ENCODE peak calls at places on chromosome 6, in four cellular contexts. G is stomach; F is LoVo; Z is stimulated activated naive CD8-positive, alpha-beta T cell treated with anti-CD3 and anti-CD28 coated beads, Interleukin-15, amount 100 ng/mL, for 72 hours. K is an unnamed sample.
A peak's percentile ranks its signal among the peaks of the same experiment; 100 is the strongest.

GRCh38 chr6:156952401-156952800 is 175.2 kb downstream of the ARID1B start:
- DNase-seq in Z (no peak), F (no peak), G (no peak), K (no peak)

GRCh38 chr6:128417698-128418097 is 102.7 kb downstream of the PTPRK start:
- DNase-seq in F (no peak), Z (no peak), G (no peak), K (no peak)

GRCh38 chr6:52994789-52995078 is 350 bp downstream of the GSTA4 start:
- DNase-seq in Z (no peak), G (peak; percentile 33), F (peak; percentile 19), K (peak; percentile 48)

GRCh38 chr6:19851273-19852089 is 14.3 kb downstream of the ID4 start:
- DNase-seq in Z (no peak), F (peak; percentile 57), G (no peak), K (peak; percentile 75)

GRCh38 chr6:54299542-54300269 is 8.5 kb upstream of the TINAG start:
- DNase-seq in F (no peak), Z (no peak), G (no peak), K (no peak)

GRCh38 chr6:158481612-158482473 is 78.0 kb upstream of the TMEM181 start:
- DNase-seq in G (no peak), F (no peak), Z (no peak), K (no peak)

GRCh38 chr6:31063906-31064435 is 48.4 kb downstream of the C6orf15 start:
- DNase-seq in F (no peak), G (no peak), Z (no peak), K (no peak)

GRCh38 chr6:15303920-15304291 is 58.0 kb downstream of the JARID2 start:
- DNase-seq in Z (no peak), G (no peak), F (no peak), K (no peak)

GRCh38 chr6:39049575-39050283 is 1.1 kb downstream of the GLP1R start:
- DNase-seq in G (no peak), Z (peak; percentile 12), F (no peak), K (no peak)

GRCh38 chr6:53805016-53805415 is 10.2 kb downstream of the LRRC1 start:
- DNase-seq in F (no peak), Z (no peak), G (no peak), K (no peak)

GRCh38 chr6:74969591-74970267 is 236.1 kb downstream of the COL12A1 start:
- DNase-seq in Z (no peak), G (no peak), F (no peak), K (no peak)

GRCh38 chr6:6734463-6735455 is 146.2 kb downstream of the LY86 start:
- DNase-seq in F (no peak), Z (no peak), G (no peak), K (no peak)

K was measured in NCI-H345.